ENCODE peak calls at places on chromosomes 5 and 9, in six cellular contexts. Z is GM12878, C is IMR-90, F is colonic mucosa, T is PC-3, X is DND-41. J is an unnamed sample.

GRCh38 chr9:95083086-95083768 is 234.3 kb downstream of the FANCC start:
- DNase-seq in Z (no peak), C (no peak), F (no peak), T (no peak), X (no peak), J (no peak)

GRCh38 chr5:62068554-62068953 is 237.5 kb upstream of the KIF2A start:
- DNase-seq in Z (no peak), C (no peak), F (no peak), T (no peak), X (no peak), J (no peak)

GRCh38 chr5:129971684-129972083 is 67.4 kb downstream of the CHSY3 start:
- DNase-seq in Z (no peak), C (no peak), F (no peak), T (no peak), X (no peak), J (no peak)

GRCh38 chr5:175309218-175309617 is 134.8 kb downstream of the DRD1 start:
- DNase-seq in Z (no peak), C (no peak), F (no peak), T (no peak), X (no peak), J (no peak)

GRCh38 chr5:167936944-167937627 is 354.4 kb upstream of the WWC1 start:
- DNase-seq in Z (no peak), C (no peak), F (no peak), T (no peak), X (no peak), J (no peak)

GRCh38 chr5:125257057-125257970 is 510.9 kb upstream of the ZNF608 start:
- DNase-seq in Z (no peak), C (peak; percentile 7), F (no peak), T (no peak), X (no peak), J (peak; percentile 36)

GRCh38 chr9:89668216-89668867 is 63.5 kb downstream of the GADD45G start:
- DNase-seq in Z (no peak), C (no peak), F (no peak), T (no peak), X (no peak), J (no peak)

GRCh38 chr9:79028101-79028500 is 543.7 kb upstream of the TLE4 start:
- DNase-seq in Z (no peak), C (peak; percentile 73), F (no peak), T (peak; percentile 67), X (no peak), J (peak; percentile 84)

GRCh38 chr5:2370626-2371418 is 380.7 kb downstream of the IRX2 start:
- DNase-seq in Z (no peak), C (no peak), F (no peak), T (no peak), X (no peak), J (no peak)

GRCh38 chr5:145295236-145295635 is 539.9 kb downstream of the PRELID2 start:
- DNase-seq in Z (no peak), C (peak; percentile 8), F (no peak), T (no peak), X (no peak), J (no peak)

GRCh38 chr9:6873862-6874261 is 116.1 kb downstream of the KDM4C start:
- DNase-seq in Z (no peak), C (peak; percentile 56), F (no peak), T (no peak), X (no peak), J (peak; percentile 62)

GRCh38 chr5:150266807-150267408 is 22.7 kb downstream of the CAMK2A start:
- DNase-seq in Z (no peak), C (no peak), F (no peak), T (no peak), X (no peak), J (no peak)

GRCh38 chr5:139689631-139690384 is 41.7 kb downstream of the CXXC5 start:
- DNase-seq in Z (no peak), C (no peak), F (peak; percentile 57), T (peak; percentile 69), X (no peak), J (no peak)

GRCh38 chr5:138439537-138440225 is 824 bp downstream of the REEP2 start:
- DNase-seq in Z (no peak), C (peak; percentile 3), F (no peak), T (no peak), X (no peak), J (no peak)

DNA sequence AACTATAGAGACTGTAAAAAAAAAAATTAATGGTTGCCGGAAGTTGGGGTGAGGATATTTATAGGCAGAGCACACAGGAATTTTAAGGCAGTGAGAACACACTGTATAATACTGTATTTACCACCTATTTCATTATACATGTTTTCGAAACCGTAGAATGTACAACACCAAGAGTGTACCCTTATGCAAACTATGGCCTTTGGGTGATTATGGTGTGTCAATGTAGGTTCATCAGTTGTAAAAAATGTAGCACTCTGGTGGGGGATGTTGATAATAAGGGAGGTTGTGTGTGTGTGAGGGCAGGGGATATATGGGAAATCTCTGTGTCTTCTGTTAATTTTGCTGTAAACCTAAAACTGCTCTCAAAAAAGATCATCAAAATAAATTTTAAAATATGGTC is 791.7 kb upstream of the CDH10 start:
- DNase-seq in Z (no peak), C (no peak), F (no peak), T (no peak), X (no peak), J (no peak)
- H3K4me3 ChIP-seq in Z (no peak overlapping the region), C (no peak overlapping the region), F (no peak overlapping the region), T (no peak overlapping the region), X (no peak overlapping the region), J (no peak overlapping the region)

GRCh38 chr9:130959809-130960334 is 20.8 kb upstream of the FIBCD1 start:
- DNase-seq in Z (no peak), C (no peak), F (no peak), T (no peak), X (no peak), J (no peak)

GRCh38 chr9:130954317-130954716 is 15.3 kb upstream of the FIBCD1 start:
- DNase-seq in Z (no peak), C (no peak), F (no peak), T (no peak), X (no peak), J (no peak)

GRCh38 chr9:130957451-130958203 is 18.6 kb upstream of the FIBCD1 start:
- DNase-seq in Z (no peak), C (no peak), F (no peak), T (no peak), X (no peak), J (no peak)

GRCh38 chr9:130956636-130957450 is 17.8 kb upstream of the FIBCD1 start:
- DNase-seq in Z (no peak), C (no peak), F (no peak), T (no peak), X (no peak), J (no peak)

GRCh38 chr9:130955947-130956621 is 17.0 kb upstream of the FIBCD1 start:
- DNase-seq in Z (no peak), C (no peak), F (no peak), T (no peak), X (no peak), J (no peak)
- H3K9ac ChIP-seq in Z (no peak overlapping the region), C (no peak overlapping the region), F (no peak overlapping the region), T (no peak overlapping the region), X (no peak overlapping the region), J (no peak overlapping the region)

GRCh38 chr5:27313549-27313948 is 275.2 kb upstream of the CDH9 start:
- DNase-seq in Z (no peak), C (no peak), F (no peak), T (no peak), X (no peak), J (no peak)
- H3K4me3 ChIP-seq in Z (no peak overlapping the region), C (no peak overlapping the region), F (no peak overlapping the region), T (no peak overlapping the region), X (no peak overlapping the region), J (no peak overlapping the region)

DNA sequence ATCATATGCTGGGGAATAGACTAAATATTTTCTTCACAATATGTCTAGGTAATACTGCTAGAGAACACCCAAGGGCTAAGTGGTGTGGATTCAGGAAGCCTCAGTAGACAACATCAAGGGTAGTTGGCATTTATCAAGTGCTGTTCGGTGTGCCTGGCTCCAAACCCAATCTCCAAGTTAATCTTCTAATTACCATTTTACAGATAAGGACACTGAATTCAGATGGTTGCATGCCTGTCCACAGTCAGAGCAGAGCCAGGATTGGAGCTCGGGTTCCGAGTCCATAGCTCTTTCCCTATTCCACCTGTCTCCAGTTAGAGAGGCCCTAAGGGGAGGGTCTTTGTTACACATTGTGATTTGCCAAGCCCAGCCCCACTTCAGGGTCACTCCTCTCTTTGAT is 58.2 kb downstream of the FGF18 start:
- DNase-seq in Z (no peak), C (no peak), F (no peak), T (no peak), X (no peak), J (no peak)
- H3K9ac ChIP-seq in Z (no peak overlapping the region), C (no peak overlapping the region), F (no peak overlapping the region), T (no peak overlapping the region), X (no peak overlapping the region), J (no peak overlapping the region)

GRCh38 chr9:99826579-99826978 is 4.9 kb downstream of the NR4A3 start:
- DNase-seq in Z (no peak), C (no peak), F (no peak), T (no peak), X (no peak), J (no peak)

GRCh38 chr9:99827244-99827643 is 5.6 kb downstream of the NR4A3 start:
- DNase-seq in Z (no peak), C (no peak), F (no peak), T (no peak), X (no peak), J (no peak)

GRCh38 chr9:99823392-99824377 is 2.0 kb downstream of the NR4A3 start:
- DNase-seq in Z (no peak), C (peak; percentile 47), F (peak; percentile 30), T (peak; percentile 11), X (no peak), J (peak; percentile 53)

GRCh38 chr9:99824378-99825157 is 2.9 kb downstream of the NR4A3 start:
- DNase-seq in Z (no peak), C (no peak), F (peak; percentile 36), T (no peak), X (no peak), J (peak; percentile 21)

GRCh38 chr9:99825158-99826046 is 3.7 kb downstream of the NR4A3 start:
- DNase-seq in Z (no peak), C (no peak), F (no peak), T (no peak), X (no peak), J (no peak)
- H3K4me3 ChIP-seq in Z (peak overlapping the region; percentile 91), C (no peak overlapping the region), F (peak overlapping the region; percentile 67), T (no peak overlapping the region), X (no peak overlapping the region), J (peak overlapping the region; percentile 98)

DNA sequence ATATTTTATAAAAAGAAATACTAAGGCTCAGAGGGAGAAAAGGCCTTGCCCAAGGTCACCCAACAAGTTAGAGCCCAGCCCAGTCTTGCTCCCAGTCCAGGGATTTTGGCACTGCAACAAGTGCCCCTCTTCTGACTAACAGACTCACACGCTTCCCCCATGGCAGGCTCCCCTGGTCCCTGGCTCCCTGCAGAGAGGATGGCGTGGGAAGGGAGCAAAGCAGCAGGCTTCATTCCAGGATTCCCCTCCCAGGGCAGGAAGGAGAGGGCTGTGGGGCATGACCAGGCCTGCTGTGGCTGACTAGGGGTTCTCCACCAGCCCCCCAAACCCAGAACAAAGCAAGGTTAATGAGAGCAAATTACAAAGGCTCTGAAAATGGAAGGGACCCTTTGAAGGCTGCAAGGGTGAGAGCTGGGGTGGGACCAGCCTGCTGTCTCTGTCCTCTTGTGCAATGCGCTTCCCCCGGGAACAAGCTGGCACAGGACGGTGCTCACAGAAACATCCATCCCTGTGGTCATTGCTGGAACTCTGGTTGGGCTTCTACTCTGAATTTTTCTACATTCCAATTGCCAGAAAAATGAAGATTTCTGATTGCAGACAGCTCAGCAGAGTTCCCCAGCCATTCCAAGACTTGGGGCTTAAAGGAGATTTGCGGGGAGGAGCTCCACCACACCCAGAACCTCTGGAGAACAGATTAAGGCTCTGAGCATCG is 37.1 kb upstream of the FAT2 start:
- DNase-seq in Z (no peak), C (no peak), F (no peak), T (no peak), X (no peak), J (no peak)
- H3K9ac ChIP-seq in Z (no peak overlapping the region), C (no peak overlapping the region), F (no peak overlapping the region), T (no peak overlapping the region), X (no peak overlapping the region), J (no peak overlapping the region)

J was measured in fibroblast of lung.